ENCODE peak calls at places on chromosomes 3 and 15, in four cellular contexts. Q is spleen, U is ELR, N is NCI-H1105 treated with DMSO at 0.1 percent for 48 hours. S is an unnamed sample.

GRCh38 chr3:70308760-70309159 is 3.7 kb downstream of the MDFIC2 start:
- DNase-seq in N (no peak), Q (no peak), U (peak), S (no peak)

GRCh38 chr3:52406791-52407510 is 38.0 kb downstream of the SEMA3G start:
- DNase-seq in Q (peak), N (no peak), U (no peak), S (no peak)

GRCh38 chr3:168678730-168679129 is 583.0 kb upstream of the GOLIM4 start:
- DNase-seq in N (no peak), Q (no peak), U (peak), S (no peak)

GRCh38 chr15:66864871-66865281 is 162.8 kb downstream of the SMAD6 start:
- DNase-seq in U (no peak), N (no peak), Q (peak), S (no peak)

GRCh38 chr3:174439621-174440349 is 419.3 kb upstream of the NAALADL2 start:
- DNase-seq in Q (no peak), N (no peak), U (peak), S (no peak)

GRCh38 chr15:40986820-40987219 is 33.5 kb downstream of the CHAC1 start:
- DNase-seq in N (no peak), U (no peak), Q (no peak), S (no peak)

GRCh38 chr3:26029323-26029722 is 239.4 kb downstream of the OXSM start:
- DNase-seq in U (no peak), N (no peak), Q (no peak), S (no peak)

GRCh38 chr3:49462222-49462621 is 7.8 kb upstream of the DAG1 start:
- DNase-seq in Q (no peak), U (peak), N (no peak), S (no peak)

GRCh38 chr3:101640256-101640655 is 36.7 kb downstream of the ZBTB11 start:
- DNase-seq in N (no peak), U (no peak), Q (no peak), S (no peak)

GRCh38 chr15:77209221-77209620 is 138.3 kb upstream of the TSPAN3 start:
- DNase-seq in N (no peak), Q (no peak), U (no peak), S (no peak)

S was measured in GM13976.